ENCODE peak calls at places on chromosomes 5 and 9, in ten cellular contexts. One of them, this sample, is unnamed. For H3K4me1, the result is how much of the 10 kb centered on the place peaks cover.

GRCh38 chr9:134058716-134059115 is 9.1 kb downstream of the BRD3 start:
- DNase-seq in suprapubic skin: no peak
- DNase-seq in HepG2: no peak
- DNase-seq in sigmoid colon: peak
- DNase-seq in GM12878: no peak
- DNase-seq in stomach: peak
- DNase-seq in HCT116: no peak
- DNase-seq in GM23338: no peak
- DNase-seq in esophagus muscularis mucosa: no peak
- DNase-seq in breast epithelium: no peak
- DNase-seq in this sample: peak

GRCh38 chr9:112174223-112174964 is 703 bp downstream of the SUSD1 start:
- DNase-seq in suprapubic skin: no peak
- DNase-seq in breast epithelium: no peak
- DNase-seq in HepG2: peak
- DNase-seq in sigmoid colon: no peak
- DNase-seq in esophagus muscularis mucosa: no peak
- DNase-seq in GM23338: peak
- DNase-seq in HCT116: no peak
- DNase-seq in GM12878: peak
- DNase-seq in stomach: peak
- DNase-seq in this sample: peak

GRCh38 chr5:65873181-65873580 is 53.2 kb upstream of the ERBIN start:
- DNase-seq in HepG2: no peak
- DNase-seq in GM12878: no peak
- DNase-seq in breast epithelium: no peak
- DNase-seq in suprapubic skin: no peak
- DNase-seq in GM23338: no peak
- DNase-seq in esophagus muscularis mucosa: no peak
- DNase-seq in stomach: no peak
- DNase-seq in HCT116: no peak
- DNase-seq in sigmoid colon: no peak
- DNase-seq in this sample: no peak

GRCh38 chr5:159097461-159098284 is 2.0 kb downstream of the EBF1 start:
- DNase-seq in suprapubic skin: no peak
- DNase-seq in HCT116: no peak
- DNase-seq in GM23338: peak
- DNase-seq in esophagus muscularis mucosa: no peak
- DNase-seq in HepG2: no peak
- DNase-seq in stomach: no peak
- DNase-seq in GM12878: no peak
- DNase-seq in breast epithelium: no peak
- DNase-seq in sigmoid colon: no peak
- DNase-seq in this sample: peak

GRCh38 chr5:67065237-67065636 is 131.4 kb downstream of the CD180 start:
- DNase-seq in sigmoid colon: no peak
- DNase-seq in esophagus muscularis mucosa: no peak
- DNase-seq in HCT116: no peak
- DNase-seq in HepG2: no peak
- DNase-seq in GM23338: no peak
- DNase-seq in GM12878: peak
- DNase-seq in stomach: no peak
- DNase-seq in breast epithelium: no peak
- DNase-seq in suprapubic skin: no peak
- DNase-seq in this sample: no peak

GRCh38 chr5:134957920-134958608 is 9.6 kb upstream of the CATSPER3 start:
- DNase-seq in sigmoid colon: no peak
- DNase-seq in breast epithelium: no peak
- DNase-seq in HCT116: no peak
- DNase-seq in esophagus muscularis mucosa: no peak
- DNase-seq in stomach: no peak
- DNase-seq in suprapubic skin: no peak
- DNase-seq in HepG2: no peak
- DNase-seq in GM12878: no peak
- DNase-seq in GM23338: no peak
- DNase-seq in this sample: no peak

GRCh38 chr5:68239485-68239884 is 23.9 kb downstream of the PIK3R1 start:
- DNase-seq in HepG2: peak
- DNase-seq in GM12878: no peak
- DNase-seq in sigmoid colon: peak
- DNase-seq in stomach: peak
- DNase-seq in GM23338: peak
- DNase-seq in suprapubic skin: peak
- DNase-seq in esophagus muscularis mucosa: peak
- DNase-seq in HCT116: no peak
- DNase-seq in breast epithelium: peak
- DNase-seq in this sample: peak

GRCh38 chr5:71573611-71574010 is 13.5 kb upstream of the MCCC2 start:
- DNase-seq in sigmoid colon: no peak
- DNase-seq in HCT116: no peak
- DNase-seq in GM23338: no peak
- DNase-seq in breast epithelium: no peak
- DNase-seq in esophagus muscularis mucosa: no peak
- DNase-seq in stomach: peak
- DNase-seq in HepG2: peak
- DNase-seq in GM12878: no peak
- DNase-seq in suprapubic skin: no peak
- DNase-seq in this sample: no peak

GRCh38 chr5:57317341-57317740 is 143.5 kb downstream of the GPBP1 start:
- DNase-seq in suprapubic skin: no peak
- DNase-seq in GM12878: no peak
- DNase-seq in stomach: no peak
- DNase-seq in HCT116: no peak
- DNase-seq in esophagus muscularis mucosa: no peak
- DNase-seq in GM23338: no peak
- DNase-seq in sigmoid colon: no peak
- DNase-seq in breast epithelium: no peak
- DNase-seq in HepG2: no peak
- DNase-seq in this sample: no peak

GRCh38 chr9:97668485-97668884 is 28.7 kb downstream of the XPA start:
- DNase-seq in suprapubic skin: no peak
- DNase-seq in sigmoid colon: no peak
- DNase-seq in GM12878: no peak
- DNase-seq in esophagus muscularis mucosa: no peak
- DNase-seq in HCT116: no peak
- DNase-seq in GM23338: no peak
- DNase-seq in HepG2: no peak
- DNase-seq in stomach: no peak
- DNase-seq in breast epithelium: no peak
- DNase-seq in this sample: no peak

GRCh38 chr9:95044731-95045508 is 272.6 kb downstream of the FANCC start:
- DNase-seq in breast epithelium: no peak
- DNase-seq in sigmoid colon: no peak
- DNase-seq in HepG2: no peak
- DNase-seq in suprapubic skin: no peak
- DNase-seq in HCT116: no peak
- DNase-seq in GM12878: no peak
- DNase-seq in stomach: peak
- DNase-seq in esophagus muscularis mucosa: no peak
- DNase-seq in GM23338: peak
- DNase-seq in this sample: no peak

GRCh38 chr5:55850839-55851674 is at the start of gene IL31RA:
- DNase-seq in stomach: no peak
- DNase-seq in sigmoid colon: no peak
- DNase-seq in breast epithelium: no peak
- DNase-seq in esophagus muscularis mucosa: no peak
- DNase-seq in GM12878: no peak
- DNase-seq in suprapubic skin: no peak
- DNase-seq in GM23338: no peak
- DNase-seq in HCT116: peak
- DNase-seq in HepG2: peak
- DNase-seq in this sample: no peak

GRCh38 chr5:180070726-180071417 is 687 bp downstream of the RNF130 start:
- DNase-seq in stomach: peak
- DNase-seq in HCT116: no peak
- DNase-seq in HepG2: no peak
- DNase-seq in suprapubic skin: no peak
- DNase-seq in breast epithelium: peak
- DNase-seq in sigmoid colon: peak
- DNase-seq in esophagus muscularis mucosa: no peak
- DNase-seq in GM23338: peak
- DNase-seq in GM12878: no peak
- DNase-seq in this sample: no peak

GRCh38 chr5:132394681-132395259 is 25.3 kb downstream of the SLC22A5 start:
- DNase-seq in GM23338: no peak
- DNase-seq in breast epithelium: no peak
- DNase-seq in HCT116: no peak
- DNase-seq in esophagus muscularis mucosa: no peak
- DNase-seq in GM12878: no peak
- DNase-seq in sigmoid colon: no peak
- DNase-seq in suprapubic skin: no peak
- DNase-seq in stomach: no peak
- DNase-seq in HepG2: no peak
- DNase-seq in this sample: no peak

GRCh38 chr5:151104795-151105194 is 24.0 kb upstream of the TNIP1 start:
- DNase-seq in stomach: no peak
- DNase-seq in GM12878: no peak
- DNase-seq in HCT116: no peak
- DNase-seq in suprapubic skin: peak
- DNase-seq in GM23338: no peak
- DNase-seq in sigmoid colon: peak
- DNase-seq in HepG2: peak
- DNase-seq in breast epithelium: peak
- DNase-seq in esophagus muscularis mucosa: no peak
- DNase-seq in this sample: peak

GRCh38 chr9:127846451-127847154 is 7.9 kb downstream of the ENG start:
- DNase-seq in suprapubic skin: no peak
- DNase-seq in stomach: no peak
- DNase-seq in breast epithelium: no peak
- DNase-seq in GM23338: no peak
- DNase-seq in sigmoid colon: no peak
- DNase-seq in HepG2: no peak
- DNase-seq in esophagus muscularis mucosa: no peak
- DNase-seq in GM12878: no peak
- DNase-seq in HCT116: no peak
- DNase-seq in this sample: no peak

DNA sequence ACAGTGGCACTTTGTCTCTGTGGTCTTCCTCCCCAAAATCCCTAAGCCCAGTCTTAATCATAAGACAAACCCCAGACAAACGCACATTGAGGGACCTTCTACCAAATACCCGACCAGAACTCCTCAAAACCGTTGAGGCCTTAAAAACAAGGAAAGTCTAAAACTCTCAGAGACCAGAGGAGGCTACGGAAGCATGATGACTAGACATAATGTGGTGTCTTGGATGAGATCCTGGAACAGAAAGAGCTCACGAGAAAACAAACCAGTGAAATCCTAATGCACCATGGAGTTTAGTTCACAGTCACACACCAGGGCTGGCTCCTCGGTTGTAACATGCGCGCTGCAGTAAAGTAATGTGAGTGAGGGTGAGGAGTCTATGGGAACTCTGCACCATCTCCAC is 58.4 kb downstream of the OTULIN start:
- DNase-seq in GM23338: no peak
- DNase-seq in sigmoid colon: no peak
- DNase-seq in esophagus muscularis mucosa: no peak
- DNase-seq in HCT116: no peak
- DNase-seq in HepG2: no peak
- DNase-seq in breast epithelium: no peak
- DNase-seq in suprapubic skin: no peak
- DNase-seq in GM12878: no peak
- DNase-seq in stomach: no peak
- DNase-seq in this sample: no peak
- TF ChIP-seq POLR2AphosphoS5 in GM23338: no peak
- TF ChIP-seq POLR2AphosphoS5 in sigmoid colon: no peak
- TF ChIP-seq POLR2AphosphoS5 in esophagus muscularis mucosa: no peak
- TF ChIP-seq POLR2AphosphoS5 in HCT116: no peak
- TF ChIP-seq POLR2AphosphoS5 in HepG2: no peak
- TF ChIP-seq POLR2AphosphoS5 in breast epithelium: no peak
- TF ChIP-seq POLR2AphosphoS5 in suprapubic skin: no peak
- TF ChIP-seq POLR2AphosphoS5 in GM12878: no peak
- TF ChIP-seq POLR2AphosphoS5 in stomach: no peak
- TF ChIP-seq POLR2AphosphoS5 in this sample: no peak

DNA sequence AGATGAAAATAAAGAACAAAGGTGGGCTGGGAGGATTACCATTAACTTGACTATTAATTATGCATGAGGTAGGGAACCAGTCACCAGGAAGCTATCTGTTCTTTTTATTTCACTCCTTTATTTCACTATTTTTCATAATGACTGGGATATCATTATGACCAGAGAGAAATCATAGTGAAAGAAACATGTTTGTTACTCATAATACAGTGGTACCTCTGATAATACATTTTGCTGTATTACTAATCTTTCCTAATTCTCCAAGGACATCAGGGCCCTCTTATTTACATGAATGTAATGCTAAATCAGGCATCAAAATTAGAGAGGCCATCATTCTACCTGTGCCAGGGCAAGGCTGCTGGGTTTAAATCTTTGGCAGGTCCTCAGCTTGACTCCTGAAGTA is 253.7 kb downstream of the NR3C1 start:
- DNase-seq in stomach: no peak
- DNase-seq in breast epithelium: no peak
- DNase-seq in suprapubic skin: no peak
- DNase-seq in GM23338: no peak
- DNase-seq in GM12878: no peak
- DNase-seq in HCT116: no peak
- DNase-seq in HepG2: no peak
- DNase-seq in sigmoid colon: no peak
- DNase-seq in esophagus muscularis mucosa: no peak
- DNase-seq in this sample: no peak
- H3K4me1 ChIP-seq in stomach: half or more
- H3K4me1 ChIP-seq in breast epithelium: under half
- H3K4me1 ChIP-seq in suprapubic skin: under half
- H3K4me1 ChIP-seq in GM23338: under half
- H3K4me1 ChIP-seq in GM12878: under half
- H3K4me1 ChIP-seq in HCT116: under half
- H3K4me1 ChIP-seq in HepG2: under half
- H3K4me1 ChIP-seq in sigmoid colon: under half
- H3K4me1 ChIP-seq in esophagus muscularis mucosa: half or more
- H3K4me1 ChIP-seq in this sample: under half

GRCh38 chr5:33641722-33642505 is 201.1 kb downstream of the TARS1 start:
- DNase-seq in sigmoid colon: no peak
- DNase-seq in HCT116: no peak
- DNase-seq in GM23338: peak
- DNase-seq in GM12878: peak
- DNase-seq in suprapubic skin: no peak
- DNase-seq in breast epithelium: no peak
- DNase-seq in esophagus muscularis mucosa: no peak
- DNase-seq in stomach: no peak
- DNase-seq in HepG2: no peak
- DNase-seq in this sample: no peak
- TF ChIP-seq POLR2AphosphoS5 in sigmoid colon: no peak
- TF ChIP-seq POLR2AphosphoS5 in HCT116: no peak
- TF ChIP-seq POLR2AphosphoS5 in GM23338: no peak
- TF ChIP-seq POLR2AphosphoS5 in GM12878: no peak
- TF ChIP-seq POLR2AphosphoS5 in suprapubic skin: no peak
- TF ChIP-seq POLR2AphosphoS5 in breast epithelium: no peak
- TF ChIP-seq POLR2AphosphoS5 in esophagus muscularis mucosa: no peak
- TF ChIP-seq POLR2AphosphoS5 in stomach: no peak
- TF ChIP-seq POLR2AphosphoS5 in HepG2: no peak
- TF ChIP-seq POLR2AphosphoS5 in this sample: no peak

DNA sequence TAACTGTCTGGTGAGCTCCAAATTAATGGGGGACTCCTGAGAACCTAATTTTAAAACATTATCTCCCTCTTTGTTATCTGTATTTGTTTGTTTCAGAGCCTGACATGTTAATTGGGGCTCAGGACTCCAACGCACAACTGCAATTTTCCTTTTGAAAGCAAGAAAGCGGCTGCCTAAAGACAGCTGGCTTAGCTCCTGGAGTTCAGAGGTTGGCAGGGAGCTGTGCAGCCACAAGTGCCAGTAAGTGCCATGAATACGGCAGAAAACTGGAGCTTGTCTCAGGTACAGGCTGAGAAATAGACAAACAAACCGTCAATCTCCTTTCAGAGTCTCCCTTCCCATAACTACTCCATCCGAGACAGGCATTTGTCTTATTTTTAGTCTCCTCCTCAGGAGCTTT is 80.9 kb downstream of the PPP2R2B start:
- DNase-seq in GM23338: no peak
- DNase-seq in stomach: no peak
- DNase-seq in sigmoid colon: no peak
- DNase-seq in breast epithelium: no peak
- DNase-seq in suprapubic skin: no peak
- DNase-seq in GM12878: no peak
- DNase-seq in esophagus muscularis mucosa: no peak
- DNase-seq in HCT116: no peak
- DNase-seq in HepG2: no peak
- DNase-seq in this sample: no peak
- H3K4me1 ChIP-seq in GM23338: half or more
- H3K4me1 ChIP-seq in stomach: under half
- H3K4me1 ChIP-seq in sigmoid colon: under half
- H3K4me1 ChIP-seq in breast epithelium: under half
- H3K4me1 ChIP-seq in suprapubic skin: under half
- H3K4me1 ChIP-seq in GM12878: under half
- H3K4me1 ChIP-seq in esophagus muscularis mucosa: under half
- H3K4me1 ChIP-seq in HCT116: under half
- H3K4me1 ChIP-seq in HepG2: under half
- H3K4me1 ChIP-seq in this sample: under half

This sample was measured in spleen.